ENCODE peak calls at places on chromosomes 12 and 14, in four cellular contexts. K is pancreas, R is cardiac muscle cell, J is left ventricle myocardium inferior. Z is an unnamed sample. For H3K4me1, the result is how much of the 10 kb centered on the place peaks cover.

GRCh38 chr14:88421286-88421685 is 35.8 kb downstream of the SPATA7 start:
- DNase-seq in K (no peak), R (peak), J (no peak), Z (no peak)

GRCh38 chr12:95218852-95219171 is 1.2 kb downstream of the VEZT start:
- DNase-seq in K (no peak), R (no peak), J (no peak), Z (no peak)

GRCh38 chr12:47610847-47611246 is 95.0 kb downstream of the RPAP3 start:
- DNase-seq in K (no peak), R (no peak), J (no peak), Z (no peak)

GRCh38 chr14:21098134-21098891 is at the start of gene ZNF219:
- DNase-seq in K (peak), R (peak), J (peak), Z (peak)

GRCh38 chr14:90301580-90302181 is 30.1 kb downstream of the NRDE2 start:
- DNase-seq in K (no peak), R (peak), J (no peak), Z (no peak)

GRCh38 chr12:117662620-117663395 is 301.4 kb upstream of the NOS1 start:
- DNase-seq in K (no peak), R (no peak), J (no peak), Z (no peak)

GRCh38 chr14:91114079-91115065 is 499 bp downstream of the DGLUCY start:
- DNase-seq in K (peak), R (peak), J (no peak), Z (peak)

GRCh38 chr12:51269174-51270066 is 795 bp downstream of the SMAGP start:
- DNase-seq in K (peak), R (peak), J (peak), Z (peak)

GRCh38 chr12:67424784-67425183 is 155.6 kb downstream of the CAND1 start:
- DNase-seq in K (no peak), R (no peak), J (no peak), Z (no peak)

GRCh38 chr12:86249856-86250255 is 6.3 kb downstream of the MGAT4C start:
- DNase-seq in K (no peak), R (no peak), J (no peak), Z (no peak)

GRCh38 chr12:132173135-132174014 is 29.1 kb downstream of the NOC4L start:
- DNase-seq in K (no peak), R (no peak), J (peak), Z (no peak)

GRCh38 chr14:24307575-24308341 is at the start of gene CIDEB:
- DNase-seq in K (no peak), R (peak), J (peak), Z (peak)

GRCh38 chr14:67857778-67858350 is 38.3 kb downstream of the RAD51B start:
- DNase-seq in K (no peak), R (no peak), J (no peak), Z (no peak)
- H3K4me1 ChIP-seq in K (under half), R (under half), J (under half), Z (under half)

GRCh38 chr12:109999983-110000505 is 814 bp downstream of the ANKRD13A start:
- DNase-seq in K (peak), R (peak), J (no peak), Z (peak)

GRCh38 chr12:109998904-109999648 is at the start of gene ANKRD13A:
- DNase-seq in K (peak), R (peak), J (peak), Z (peak)

GRCh38 chr12:109999649-109999971 is 380 bp downstream of the ANKRD13A start:
- DNase-seq in K (no peak), R (no peak), J (peak), Z (peak)

GRCh38 chr12:109997393-109997792 is 1.2 kb upstream of the GIT2 start:
- DNase-seq in K (no peak), R (no peak), J (no peak), Z (no peak)

GRCh38 chr12:109998241-109998903 is 858 bp upstream of the ANKRD13A start:
- DNase-seq in K (no peak), R (no peak), J (no peak), Z (no peak)
- H3K4me1 ChIP-seq in K (under half), R (under half), J (half or more), Z (half or more)

GRCh38 chr12:57888407-57889157 is 42.1 kb upstream of the CTDSP2 start:
- DNase-seq in K (no peak), R (peak), J (peak), Z (no peak)
- H3K4me1 ChIP-seq in K (under half), R (under half), J (half or more), Z (half or more)

DNA sequence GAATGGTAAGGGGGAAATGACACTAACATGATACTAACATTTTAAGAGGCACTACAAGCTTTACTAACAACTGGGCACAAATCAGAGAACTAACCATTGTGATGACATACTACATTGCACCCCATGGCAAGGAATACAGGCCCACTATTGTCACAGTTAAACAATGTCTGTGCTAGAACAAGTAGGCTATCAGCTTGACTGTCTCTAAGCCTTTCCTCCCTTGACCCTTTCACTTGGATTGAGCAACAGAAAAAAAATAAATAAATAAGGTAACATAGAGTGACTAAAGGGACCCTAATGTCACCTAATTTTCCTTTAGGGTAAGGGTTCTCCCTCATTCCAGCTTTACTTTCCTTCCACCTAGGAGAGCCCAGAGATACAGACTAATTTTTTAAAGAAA is 4.4 kb downstream of the SLC38A2 start:
- DNase-seq in K (no peak), R (peak), J (no peak), Z (no peak)
- H3K4me1 ChIP-seq in K (half or more), R (under half), J (half or more), Z (half or more)

DNA sequence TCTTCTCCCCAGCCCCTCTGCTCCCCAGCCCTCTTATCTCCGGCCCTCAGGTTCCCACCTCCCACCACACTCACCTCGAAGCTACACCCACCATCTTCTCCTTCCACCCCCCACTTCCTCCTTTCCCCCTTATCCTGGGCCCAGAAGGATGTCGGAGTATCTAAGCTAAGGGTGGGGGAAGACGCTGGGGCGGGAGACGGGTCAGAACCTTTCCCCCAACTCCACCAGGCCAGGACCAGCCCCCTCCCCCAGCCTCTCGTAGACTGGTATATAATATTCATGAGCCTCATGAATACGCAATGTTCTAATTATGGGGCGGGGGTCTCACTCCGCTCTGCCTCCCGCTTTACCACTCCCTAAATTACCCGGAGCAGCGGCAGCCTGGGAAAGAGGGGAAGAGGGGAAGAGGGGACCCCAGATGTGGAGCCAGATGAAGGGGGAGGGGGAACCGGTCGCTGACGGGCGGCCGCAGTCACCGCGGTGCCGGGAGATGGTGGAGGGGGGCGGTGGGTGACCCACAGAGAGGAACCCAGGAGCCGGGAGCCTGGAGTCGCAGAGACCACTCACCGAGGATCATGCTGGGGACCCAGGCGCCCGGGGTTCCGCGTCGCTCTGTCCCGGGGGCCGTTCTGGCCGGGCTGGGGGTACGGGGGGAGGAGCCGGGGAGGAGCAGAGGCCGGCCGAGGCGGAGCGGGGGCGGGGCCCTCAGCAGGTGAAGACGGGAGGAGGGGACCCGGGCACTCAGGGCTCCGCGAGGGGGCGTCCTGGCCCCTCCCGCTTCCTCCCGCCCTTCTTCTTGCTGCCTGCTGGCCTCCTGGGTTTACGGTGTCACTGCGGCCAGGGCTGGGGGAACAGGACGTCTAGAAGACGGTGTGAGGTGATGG is 6.4 kb upstream of the ZNF385A start:
- DNase-seq in K (peak), R (no peak), J (peak), Z (no peak)
- H3K4me1 ChIP-seq in K (under half), R (under half), J (under half), Z (under half)

DNA sequence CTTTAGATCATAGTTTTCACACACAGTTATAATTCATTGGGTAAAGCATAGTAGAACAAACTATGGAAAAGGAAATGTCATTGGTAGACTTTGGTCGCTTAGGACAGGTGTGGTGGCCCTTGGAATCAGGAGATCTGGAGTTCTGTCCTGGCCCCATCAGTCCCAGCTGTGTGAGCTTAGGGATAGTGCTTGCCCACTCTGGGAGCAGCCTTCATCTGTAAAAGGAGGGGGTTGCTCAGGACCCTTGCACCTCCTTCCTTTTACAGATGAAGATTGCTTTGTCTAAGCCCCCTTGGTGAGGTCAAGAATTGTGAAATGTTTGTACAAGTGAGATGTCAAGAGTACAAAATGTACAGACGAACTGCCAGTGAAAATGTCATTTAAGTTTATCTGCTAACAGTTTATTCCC is 93.2 kb downstream of the BORCS5 start:
- DNase-seq in K (no peak), R (peak), J (no peak), Z (no peak)
- H3K4me1 ChIP-seq in K (under half), R (under half), J (under half), Z (under half)

GRCh38 chr12:128797119-128798118 is 26.3 kb downstream of the SLC15A4 start:
- DNase-seq in K (no peak), R (peak), J (no peak), Z (peak)

GRCh38 chr12:128795530-128796361 is 28.0 kb downstream of the SLC15A4 start:
- DNase-seq in K (no peak), R (no peak), J (no peak), Z (no peak)

GRCh38 chr12:128796439-128797118 is 27.2 kb downstream of the SLC15A4 start:
- DNase-seq in K (no peak), R (no peak), J (no peak), Z (no peak)

GRCh38 chr12:128800606-128801005 is 23.2 kb downstream of the SLC15A4 start:
- DNase-seq in K (no peak), R (no peak), J (no peak), Z (peak)

GRCh38 chr12:128798543-128799341 is 25.0 kb downstream of the SLC15A4 start:
- DNase-seq in K (no peak), R (no peak), J (no peak), Z (peak)
- H3K4me1 ChIP-seq in K (under half), R (under half), J (half or more), Z (under half)

Z was measured in lower lobe of right lung.